ENCODE peak calls at places on chromosomes 6 and 20, in eight cellular contexts. F is thoracic aorta, T is fibroblast of the aortic adventitia, L is GM23248, M is adrenal gland, K is IMR-90, C is NB4, V is small intestine. A is an unnamed sample.

GRCh38 chr20:32877507-32877906 is 18.8 kb downstream of the EFCAB8 start:
- DNase-seq in F (no peak), T (peak), L (no peak), M (no peak), K (peak), C (no peak), V (no peak), A (no peak)

GRCh38 chr20:49037962-49038387 is 8.1 kb upstream of the CSE1L start:
- DNase-seq in F (no peak), T (peak), L (peak), M (no peak), K (peak), C (peak), V (no peak), A (peak)

GRCh38 chr6:56804996-56805395 is 149.9 kb upstream of the BEND6 start:
- DNase-seq in F (no peak), T (peak), L (peak), M (no peak), K (peak), C (no peak), V (no peak), A (no peak)

GRCh38 chr6:111517965-111518364 is 34.9 kb upstream of the REV3L start:
- DNase-seq in F (no peak), T (no peak), L (no peak), M (no peak), K (no peak), C (no peak), V (no peak), A (no peak)

GRCh38 chr6:21887301-21888185 is 294.0 kb downstream of the SOX4 start:
- DNase-seq in F (no peak), T (peak), L (no peak), M (no peak), K (peak), C (no peak), V (no peak), A (no peak)

GRCh38 chr20:29326376-29327070 is 1930.9 kb upstream of the DEFB115 start:
- DNase-seq in F (no peak), T (no peak), L (no peak), M (no peak), K (no peak), C (no peak), V (no peak), A (no peak)

GRCh38 chr6:102344769-102345168 is 951.3 kb downstream of the GRIK2 start:
- DNase-seq in F (no peak), T (no peak), L (no peak), M (no peak), K (no peak), C (no peak), V (no peak), A (no peak)

GRCh38 chr6:4169028-4169789 is 33.8 kb upstream of the ECI2 start:
- DNase-seq in F (no peak), T (no peak), L (peak), M (no peak), K (peak), C (no peak), V (no peak), A (no peak)

GRCh38 chr6:151291145-151292055 is 51.6 kb downstream of the AKAP12 start:
- DNase-seq in F (no peak), T (peak), L (no peak), M (no peak), K (peak), C (no peak), V (no peak), A (no peak)

GRCh38 chr6:127201321-127201720 is 65.3 kb upstream of the RNF146 start:
- DNase-seq in F (no peak), T (peak), L (peak), M (no peak), K (peak), C (no peak), V (no peak), A (no peak)

GRCh38 chr6:123808556-123808955 is 4.9 kb downstream of the NKAIN2 start:
- DNase-seq in F (no peak), T (no peak), L (no peak), M (no peak), K (no peak), C (no peak), V (no peak), A (no peak)

GRCh38 chr20:10469599-10469998 is 34.5 kb downstream of the SLX4IP start:
- DNase-seq in F (no peak), T (peak), L (peak), M (peak), K (peak), C (peak), V (peak), A (peak)

GRCh38 chr6:89355511-89356185 is 3.1 kb upstream of the UBE2J1 start:
- DNase-seq in F (no peak), T (no peak), L (no peak), M (no peak), K (no peak), C (no peak), V (no peak), A (no peak)

GRCh38 chr6:53651149-53651763 is 14.3 kb downstream of the KLHL31 start:
- DNase-seq in F (no peak), T (peak), L (peak), M (peak), K (peak), C (peak), V (peak), A (peak)

GRCh38 chr6:144295981-144296767 is 11.0 kb downstream of the UTRN start:
- DNase-seq in F (no peak), T (no peak), L (no peak), M (no peak), K (no peak), C (no peak), V (no peak), A (no peak)

GRCh38 chr20:47854687-47855212 is 69.5 kb upstream of the SULF2 start:
- DNase-seq in F (no peak), T (peak), L (peak), M (peak), K (peak), C (peak), V (peak), A (no peak)

GRCh38 chr20:52426856-52427255 is 235.3 kb upstream of the ZFP64 start:
- DNase-seq in F (no peak), T (no peak), L (no peak), M (no peak), K (no peak), C (no peak), V (no peak), A (no peak)

GRCh38 chr6:80197474-80197873 is 91.0 kb downstream of the BCKDHB start:
- DNase-seq in F (no peak), T (peak), L (peak), M (peak), K (peak), C (no peak), V (peak), A (no peak)

GRCh38 chr20:41782730-41783406 is 164.7 kb upstream of the CHD6 start:
- DNase-seq in F (no peak), T (no peak), L (no peak), M (no peak), K (no peak), C (no peak), V (no peak), A (no peak)

GRCh38 chr6:138724015-138724414 is 49.6 kb upstream of the CCDC28A start:
- DNase-seq in F (no peak), T (peak), L (no peak), M (peak), K (no peak), C (peak), V (peak), A (no peak)

GRCh38 chr6:77462359-77463307 is 658 bp downstream of the HTR1B start:
- DNase-seq in F (no peak), T (no peak), L (no peak), M (no peak), K (no peak), C (no peak), V (no peak), A (no peak)

GRCh38 chr6:20808984-20809383 is 274.7 kb downstream of the CDKAL1 start:
- DNase-seq in F (no peak), T (no peak), L (peak), M (no peak), K (no peak), C (no peak), V (no peak), A (no peak)

GRCh38 chr6:6584310-6585002 is 4.1 kb upstream of the LY86 start:
- DNase-seq in F (no peak), T (no peak), L (no peak), M (no peak), K (no peak), C (peak), V (no peak), A (no peak)

GRCh38 chr6:6586167-6586566 is 2.4 kb upstream of the LY86 start:
- DNase-seq in F (no peak), T (no peak), L (no peak), M (no peak), K (no peak), C (no peak), V (no peak), A (no peak)

GRCh38 chr6:6586671-6587526 is 1.6 kb upstream of the LY86 start:
- DNase-seq in F (no peak), T (no peak), L (no peak), M (no peak), K (no peak), C (peak), V (no peak), A (no peak)

GRCh38 chr6:6583836-6584235 is 4.7 kb upstream of the LY86 start:
- DNase-seq in F (no peak), T (no peak), L (no peak), M (no peak), K (no peak), C (peak), V (no peak), A (peak)

GRCh38 chr6:6585003-6585311 is 3.6 kb upstream of the LY86 start:
- DNase-seq in F (no peak), T (no peak), L (no peak), M (no peak), K (no peak), C (no peak), V (no peak), A (no peak)
- H3K4me3 ChIP-seq in F (no peak), T (no peak), L (no peak), M (no peak), K (no peak), C (no peak), V (no peak), A (no peak)

GRCh38 chr20:50110141-50111047 is 2.6 kb downstream of the UBE2V1 start:
- DNase-seq in F (no peak), T (no peak), L (peak), M (peak), K (no peak), C (peak), V (peak), A (peak)
- H3K4me3 ChIP-seq in F (peak), T (peak), L (peak), M (no peak), K (no peak), C (peak), V (no peak), A (peak)

DNA sequence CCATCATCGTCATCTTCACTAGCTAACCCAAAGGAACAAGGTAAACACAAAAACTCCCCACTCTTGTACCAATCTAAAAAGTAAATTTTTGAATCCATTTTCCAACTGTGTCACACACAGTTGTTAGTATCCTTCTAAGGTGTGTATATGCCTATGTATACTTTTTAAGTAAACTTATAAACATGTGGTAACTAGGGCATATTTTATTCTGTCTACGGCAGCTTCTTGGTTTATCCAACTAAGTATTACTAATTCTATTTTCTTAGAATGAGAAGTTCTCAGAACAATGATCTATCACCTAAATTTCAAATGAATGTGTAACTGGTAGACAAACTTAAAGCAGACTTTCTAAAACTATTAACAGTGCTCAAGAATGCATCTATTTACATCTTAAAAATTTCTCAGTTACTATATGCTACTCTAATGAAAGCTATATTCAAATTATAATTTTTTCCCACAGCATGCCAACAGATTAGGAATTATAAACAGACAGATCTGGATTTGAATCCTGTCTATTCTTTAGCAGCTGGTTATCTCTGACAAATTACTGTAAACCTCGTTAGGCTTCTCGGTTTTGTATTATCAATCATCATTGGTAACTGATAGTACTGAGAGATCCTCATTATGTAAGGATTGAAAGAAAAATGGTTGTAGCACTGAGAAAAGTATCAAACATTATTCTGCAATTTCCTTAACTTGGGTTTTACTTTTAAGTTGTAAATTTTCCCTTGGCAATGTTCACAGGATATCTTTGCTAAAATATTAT is 1.7 kb upstream of the PLN start:
- DNase-seq in F (no peak), T (no peak), L (no peak), M (no peak), K (no peak), C (no peak), V (no peak), A (no peak)
- H3K4me3 ChIP-seq in F (peak), T (no peak), L (no peak), M (no peak), K (no peak), C (no peak), V (no peak), A (no peak)

GRCh38 chr6:27668442-27669275 is 195.8 kb upstream of the ZNF184 start:
- DNase-seq in F (no peak), T (peak), L (peak), M (no peak), K (peak), C (peak), V (peak), A (peak)
- H3K4me3 ChIP-seq in F (peak), T (peak), L (peak), M (no peak), K (no peak), C (peak), V (no peak), A (peak)

GRCh38 chr20:14333734-14334133 is 3.7 kb downstream of the FLRT3 start:
- DNase-seq in F (no peak), T (no peak), L (no peak), M (no peak), K (no peak), C (no peak), V (no peak), A (no peak)
- H3K4me3 ChIP-seq in F (no peak), T (no peak), L (no peak), M (no peak), K (no peak), C (no peak), V (no peak), A (no peak)

GRCh38 chr6:40620546-40620945 is 33.4 kb upstream of the LRFN2 start:
- DNase-seq in F (no peak), T (no peak), L (no peak), M (no peak), K (no peak), C (no peak), V (no peak), A (no peak)
- H3K4me3 ChIP-seq in F (no peak), T (no peak), L (no peak), M (no peak), K (no peak), C (no peak), V (no peak), A (no peak)

GRCh38 chr20:37297066-37297736 is 7.7 kb downstream of the MANBAL start:
- DNase-seq in F (no peak), T (peak), L (peak), M (peak), K (peak), C (no peak), V (no peak), A (no peak)

GRCh38 chr20:37295001-37295400 is 5.5 kb downstream of the MANBAL start:
- DNase-seq in F (no peak), T (peak), L (peak), M (peak), K (peak), C (peak), V (peak), A (no peak)

GRCh38 chr20:37294262-37294981 is 5.0 kb downstream of the MANBAL start:
- DNase-seq in F (no peak), T (no peak), L (peak), M (no peak), K (peak), C (peak), V (no peak), A (no peak)

GRCh38 chr20:37296371-37296770 is 6.9 kb downstream of the MANBAL start:
- DNase-seq in F (no peak), T (no peak), L (no peak), M (no peak), K (no peak), C (peak), V (no peak), A (no peak)

GRCh38 chr20:37295595-37295994 is 6.1 kb downstream of the MANBAL start:
- DNase-seq in F (no peak), T (no peak), L (no peak), M (no peak), K (no peak), C (no peak), V (peak), A (no peak)
- H3K4me3 ChIP-seq in F (no peak), T (no peak), L (peak), M (no peak), K (no peak), C (no peak), V (no peak), A (no peak)

GRCh38 chr20:45921618-45922189 is 9.7 kb upstream of the PLTP start:
- DNase-seq in F (no peak), T (no peak), L (no peak), M (no peak), K (peak), C (no peak), V (no peak), A (no peak)
- H3K4me3 ChIP-seq in F (no peak), T (no peak), L (no peak), M (no peak), K (no peak), C (no peak), V (no peak), A (no peak)